ENCODE peak calls at places on chromosomes 2 and 18, in nine cellular contexts. One of them, this sample, is unnamed.

GRCh38 chr2:177282101-177282573 is 17.6 kb upstream of the NFE2L2 start:
- DNase-seq in NCI-H1694: no peak
- DNase-seq in hippocampal formation: no peak
- DNase-seq in activated T-helper 1 cell treated with anti-CD3 and anti-CD28 coated beads, Interleukin-12 subunit alpha, Interleukin-12 subunit beta, Interleukin-2, Interleukin-4 antibody, amounts not matched to agents 30 ng/mL and 10 ng/mL and 1 ng/mL, durations not matched to agents 14 hours and 24 hours and 36 hours: no peak
- DNase-seq in fibroblast of the aortic adventitia: peak
- DNase-seq in HFFc6: peak
- DNase-seq in activated CD4-positive, alpha-beta T cell treated with anti-CD3 and anti-CD28 coated beads, Interleukin-2, amount 10 ng/mL, durations not matched to agents 7 days and 5 days: no peak
- DNase-seq in MM.1S: no peak
- DNase-seq in adipocyte: no peak
- DNase-seq in this sample: no peak

GRCh38 chr2:56565143-56565542 is 381.4 kb downstream of the CCDC85A start:
- DNase-seq in MM.1S: no peak
- DNase-seq in HFFc6: peak
- DNase-seq in hippocampal formation: no peak
- DNase-seq in adipocyte: peak
- DNase-seq in fibroblast of the aortic adventitia: peak
- DNase-seq in activated T-helper 1 cell treated with anti-CD3 and anti-CD28 coated beads, Interleukin-12 subunit alpha, Interleukin-12 subunit beta, Interleukin-2, Interleukin-4 antibody, amounts not matched to agents 30 ng/mL and 10 ng/mL and 1 ng/mL, durations not matched to agents 14 hours and 24 hours and 36 hours: no peak
- DNase-seq in NCI-H1694: no peak
- DNase-seq in activated CD4-positive, alpha-beta T cell treated with anti-CD3 and anti-CD28 coated beads, Interleukin-2, amount 10 ng/mL, durations not matched to agents 7 days and 5 days: no peak
- DNase-seq in this sample: no peak

GRCh38 chr2:187415449-187415848 is 32.6 kb downstream of the CALCRL start:
- DNase-seq in activated T-helper 1 cell treated with anti-CD3 and anti-CD28 coated beads, Interleukin-12 subunit alpha, Interleukin-12 subunit beta, Interleukin-2, Interleukin-4 antibody, amounts not matched to agents 30 ng/mL and 10 ng/mL and 1 ng/mL, durations not matched to agents 14 hours and 24 hours and 36 hours: no peak
- DNase-seq in NCI-H1694: no peak
- DNase-seq in hippocampal formation: no peak
- DNase-seq in HFFc6: no peak
- DNase-seq in activated CD4-positive, alpha-beta T cell treated with anti-CD3 and anti-CD28 coated beads, Interleukin-2, amount 10 ng/mL, durations not matched to agents 7 days and 5 days: no peak
- DNase-seq in fibroblast of the aortic adventitia: no peak
- DNase-seq in adipocyte: no peak
- DNase-seq in MM.1S: no peak
- DNase-seq in this sample: no peak

GRCh38 chr2:8586397-8587051 is 95.3 kb upstream of the ID2 start:
- DNase-seq in activated CD4-positive, alpha-beta T cell treated with anti-CD3 and anti-CD28 coated beads, Interleukin-2, amount 10 ng/mL, durations not matched to agents 7 days and 5 days: no peak
- DNase-seq in HFFc6: no peak
- DNase-seq in hippocampal formation: no peak
- DNase-seq in adipocyte: no peak
- DNase-seq in NCI-H1694: no peak
- DNase-seq in MM.1S: no peak
- DNase-seq in activated T-helper 1 cell treated with anti-CD3 and anti-CD28 coated beads, Interleukin-12 subunit alpha, Interleukin-12 subunit beta, Interleukin-2, Interleukin-4 antibody, amounts not matched to agents 30 ng/mL and 10 ng/mL and 1 ng/mL, durations not matched to agents 14 hours and 24 hours and 36 hours: no peak
- DNase-seq in fibroblast of the aortic adventitia: no peak
- DNase-seq in this sample: peak

GRCh38 chr2:229230215-229230614 is 40.9 kb downstream of the PID1 start:
- DNase-seq in activated CD4-positive, alpha-beta T cell treated with anti-CD3 and anti-CD28 coated beads, Interleukin-2, amount 10 ng/mL, durations not matched to agents 7 days and 5 days: no peak
- DNase-seq in hippocampal formation: no peak
- DNase-seq in fibroblast of the aortic adventitia: peak
- DNase-seq in NCI-H1694: no peak
- DNase-seq in HFFc6: no peak
- DNase-seq in MM.1S: no peak
- DNase-seq in activated T-helper 1 cell treated with anti-CD3 and anti-CD28 coated beads, Interleukin-12 subunit alpha, Interleukin-12 subunit beta, Interleukin-2, Interleukin-4 antibody, amounts not matched to agents 30 ng/mL and 10 ng/mL and 1 ng/mL, durations not matched to agents 14 hours and 24 hours and 36 hours: no peak
- DNase-seq in adipocyte: peak
- DNase-seq in this sample: no peak

GRCh38 chr2:55148269-55148668 is 83.8 kb downstream of the CLHC1 start:
- DNase-seq in NCI-H1694: no peak
- DNase-seq in HFFc6: peak
- DNase-seq in fibroblast of the aortic adventitia: no peak
- DNase-seq in hippocampal formation: no peak
- DNase-seq in activated CD4-positive, alpha-beta T cell treated with anti-CD3 and anti-CD28 coated beads, Interleukin-2, amount 10 ng/mL, durations not matched to agents 7 days and 5 days: no peak
- DNase-seq in MM.1S: no peak
- DNase-seq in adipocyte: peak
- DNase-seq in activated T-helper 1 cell treated with anti-CD3 and anti-CD28 coated beads, Interleukin-12 subunit alpha, Interleukin-12 subunit beta, Interleukin-2, Interleukin-4 antibody, amounts not matched to agents 30 ng/mL and 10 ng/mL and 1 ng/mL, durations not matched to agents 14 hours and 24 hours and 36 hours: no peak
- DNase-seq in this sample: no peak

GRCh38 chr18:56240405-56240804 is 398.0 kb downstream of the TXNL1 start:
- DNase-seq in HFFc6: peak
- DNase-seq in activated CD4-positive, alpha-beta T cell treated with anti-CD3 and anti-CD28 coated beads, Interleukin-2, amount 10 ng/mL, durations not matched to agents 7 days and 5 days: no peak
- DNase-seq in activated T-helper 1 cell treated with anti-CD3 and anti-CD28 coated beads, Interleukin-12 subunit alpha, Interleukin-12 subunit beta, Interleukin-2, Interleukin-4 antibody, amounts not matched to agents 30 ng/mL and 10 ng/mL and 1 ng/mL, durations not matched to agents 14 hours and 24 hours and 36 hours: no peak
- DNase-seq in fibroblast of the aortic adventitia: no peak
- DNase-seq in MM.1S: no peak
- DNase-seq in adipocyte: peak
- DNase-seq in NCI-H1694: no peak
- DNase-seq in hippocampal formation: no peak
- DNase-seq in this sample: no peak

GRCh38 chr18:79413901-79414300 is 18.2 kb downstream of the NFATC1 start:
- DNase-seq in fibroblast of the aortic adventitia: no peak
- DNase-seq in MM.1S: no peak
- DNase-seq in activated CD4-positive, alpha-beta T cell treated with anti-CD3 and anti-CD28 coated beads, Interleukin-2, amount 10 ng/mL, durations not matched to agents 7 days and 5 days: no peak
- DNase-seq in hippocampal formation: no peak
- DNase-seq in adipocyte: no peak
- DNase-seq in NCI-H1694: no peak
- DNase-seq in HFFc6: no peak
- DNase-seq in activated T-helper 1 cell treated with anti-CD3 and anti-CD28 coated beads, Interleukin-12 subunit alpha, Interleukin-12 subunit beta, Interleukin-2, Interleukin-4 antibody, amounts not matched to agents 30 ng/mL and 10 ng/mL and 1 ng/mL, durations not matched to agents 14 hours and 24 hours and 36 hours: no peak
- DNase-seq in this sample: no peak

GRCh38 chr2:233350708-233351107 is 3.6 kb upstream of the DGKD start:
- DNase-seq in fibroblast of the aortic adventitia: peak
- DNase-seq in hippocampal formation: peak
- DNase-seq in NCI-H1694: no peak
- DNase-seq in adipocyte: peak
- DNase-seq in activated CD4-positive, alpha-beta T cell treated with anti-CD3 and anti-CD28 coated beads, Interleukin-2, amount 10 ng/mL, durations not matched to agents 7 days and 5 days: no peak
- DNase-seq in activated T-helper 1 cell treated with anti-CD3 and anti-CD28 coated beads, Interleukin-12 subunit alpha, Interleukin-12 subunit beta, Interleukin-2, Interleukin-4 antibody, amounts not matched to agents 30 ng/mL and 10 ng/mL and 1 ng/mL, durations not matched to agents 14 hours and 24 hours and 36 hours: no peak
- DNase-seq in MM.1S: no peak
- DNase-seq in HFFc6: peak
- DNase-seq in this sample: no peak

GRCh38 chr18:55236150-55236931 is 277.1 kb upstream of the CCDC68 start:
- DNase-seq in hippocampal formation: no peak
- DNase-seq in NCI-H1694: no peak
- DNase-seq in adipocyte: peak
- DNase-seq in activated CD4-positive, alpha-beta T cell treated with anti-CD3 and anti-CD28 coated beads, Interleukin-2, amount 10 ng/mL, durations not matched to agents 7 days and 5 days: no peak
- DNase-seq in fibroblast of the aortic adventitia: peak
- DNase-seq in HFFc6: peak
- DNase-seq in activated T-helper 1 cell treated with anti-CD3 and anti-CD28 coated beads, Interleukin-12 subunit alpha, Interleukin-12 subunit beta, Interleukin-2, Interleukin-4 antibody, amounts not matched to agents 30 ng/mL and 10 ng/mL and 1 ng/mL, durations not matched to agents 14 hours and 24 hours and 36 hours: no peak
- DNase-seq in MM.1S: peak
- DNase-seq in this sample: no peak

GRCh38 chr18:45009766-45010165 is 329.1 kb downstream of the SETBP1 start:
- DNase-seq in activated CD4-positive, alpha-beta T cell treated with anti-CD3 and anti-CD28 coated beads, Interleukin-2, amount 10 ng/mL, durations not matched to agents 7 days and 5 days: no peak
- DNase-seq in fibroblast of the aortic adventitia: no peak
- DNase-seq in adipocyte: no peak
- DNase-seq in hippocampal formation: no peak
- DNase-seq in activated T-helper 1 cell treated with anti-CD3 and anti-CD28 coated beads, Interleukin-12 subunit alpha, Interleukin-12 subunit beta, Interleukin-2, Interleukin-4 antibody, amounts not matched to agents 30 ng/mL and 10 ng/mL and 1 ng/mL, durations not matched to agents 14 hours and 24 hours and 36 hours: no peak
- DNase-seq in HFFc6: no peak
- DNase-seq in NCI-H1694: no peak
- DNase-seq in MM.1S: no peak
- DNase-seq in this sample: no peak

GRCh38 chr2:201257941-201258665 is 2.2 kb upstream of the CASP8 start:
- DNase-seq in adipocyte: peak
- DNase-seq in fibroblast of the aortic adventitia: peak
- DNase-seq in MM.1S: peak
- DNase-seq in NCI-H1694: no peak
- DNase-seq in hippocampal formation: peak
- DNase-seq in activated T-helper 1 cell treated with anti-CD3 and anti-CD28 coated beads, Interleukin-12 subunit alpha, Interleukin-12 subunit beta, Interleukin-2, Interleukin-4 antibody, amounts not matched to agents 30 ng/mL and 10 ng/mL and 1 ng/mL, durations not matched to agents 14 hours and 24 hours and 36 hours: peak
- DNase-seq in HFFc6: peak
- DNase-seq in activated CD4-positive, alpha-beta T cell treated with anti-CD3 and anti-CD28 coated beads, Interleukin-2, amount 10 ng/mL, durations not matched to agents 7 days and 5 days: peak
- DNase-seq in this sample: peak

GRCh38 chr2:224190871-224191270 is 151.8 kb upstream of the SERPINE2 start:
- DNase-seq in activated T-helper 1 cell treated with anti-CD3 and anti-CD28 coated beads, Interleukin-12 subunit alpha, Interleukin-12 subunit beta, Interleukin-2, Interleukin-4 antibody, amounts not matched to agents 30 ng/mL and 10 ng/mL and 1 ng/mL, durations not matched to agents 14 hours and 24 hours and 36 hours: no peak
- DNase-seq in HFFc6: peak
- DNase-seq in fibroblast of the aortic adventitia: peak
- DNase-seq in NCI-H1694: no peak
- DNase-seq in activated CD4-positive, alpha-beta T cell treated with anti-CD3 and anti-CD28 coated beads, Interleukin-2, amount 10 ng/mL, durations not matched to agents 7 days and 5 days: no peak
- DNase-seq in MM.1S: no peak
- DNase-seq in adipocyte: peak
- DNase-seq in hippocampal formation: no peak
- DNase-seq in this sample: no peak

GRCh38 chr2:176325732-176326131 is 56.5 kb downstream of the MTX2 start:
- DNase-seq in activated CD4-positive, alpha-beta T cell treated with anti-CD3 and anti-CD28 coated beads, Interleukin-2, amount 10 ng/mL, durations not matched to agents 7 days and 5 days: no peak
- DNase-seq in activated T-helper 1 cell treated with anti-CD3 and anti-CD28 coated beads, Interleukin-12 subunit alpha, Interleukin-12 subunit beta, Interleukin-2, Interleukin-4 antibody, amounts not matched to agents 30 ng/mL and 10 ng/mL and 1 ng/mL, durations not matched to agents 14 hours and 24 hours and 36 hours: no peak
- DNase-seq in adipocyte: no peak
- DNase-seq in MM.1S: no peak
- DNase-seq in hippocampal formation: no peak
- DNase-seq in fibroblast of the aortic adventitia: no peak
- DNase-seq in NCI-H1694: no peak
- DNase-seq in HFFc6: no peak
- DNase-seq in this sample: no peak

GRCh38 chr2:233480490-233481202 is 85.9 kb downstream of the USP40 start:
- DNase-seq in MM.1S: no peak
- DNase-seq in fibroblast of the aortic adventitia: no peak
- DNase-seq in hippocampal formation: no peak
- DNase-seq in activated CD4-positive, alpha-beta T cell treated with anti-CD3 and anti-CD28 coated beads, Interleukin-2, amount 10 ng/mL, durations not matched to agents 7 days and 5 days: no peak
- DNase-seq in activated T-helper 1 cell treated with anti-CD3 and anti-CD28 coated beads, Interleukin-12 subunit alpha, Interleukin-12 subunit beta, Interleukin-2, Interleukin-4 antibody, amounts not matched to agents 30 ng/mL and 10 ng/mL and 1 ng/mL, durations not matched to agents 14 hours and 24 hours and 36 hours: no peak
- DNase-seq in NCI-H1694: no peak
- DNase-seq in HFFc6: no peak
- DNase-seq in adipocyte: no peak
- DNase-seq in this sample: no peak